ENCODE peak calls at places on chromosome 2, in six cellular contexts. Q is GM12878, H is HepG2, R is GM12892, Y is K562, P is H1. U is an unnamed sample.

GRCh38 chr2:147663964-147664363 is 180.9 kb upstream of the ACVR2A start:
- DNase-seq in Q (no peak), H (no peak), R (no peak), Y (no peak), P (no peak), U (no peak)

GRCh38 chr2:126832038-126832437 is 66.7 kb upstream of the TEX51 start:
- DNase-seq in Q (no peak), H (no peak), R (no peak), Y (no peak), P (no peak), U (no peak)

GRCh38 chr2:219492575-219492974 is 6.1 kb upstream of the GMPPA start:
- DNase-seq in Q (no peak), H (peak; percentile 18), R (no peak), Y (no peak), P (no peak), U (no peak)

GRCh38 chr2:223828314-223828713 is 9.1 kb downstream of the AP1S3 start:
- DNase-seq in Q (no peak), H (no peak), R (no peak), Y (no peak), P (no peak), U (no peak)

GRCh38 chr2:98374958-98375570 is 28.8 kb downstream of the CNGA3 start:
- DNase-seq in Q (no peak), H (no peak), R (no peak), Y (no peak), P (no peak), U (no peak)

GRCh38 chr2:111185496-111186022 is 64.8 kb downstream of the BCL2L11 start:
- DNase-seq in Q (no peak), H (no peak), R (no peak), Y (peak; percentile 22), P (no peak), U (no peak)

GRCh38 chr2:96259497-96259921 is 6.3 kb downstream of the TMEM127 start:
- DNase-seq in Q (no peak), H (peak; percentile 21), R (no peak), Y (no peak), P (no peak), U (no peak)

GRCh38 chr2:220745682-220746081 is 826.4 kb downstream of the EPHA4 start:
- DNase-seq in Q (no peak), H (no peak), R (no peak), Y (no peak), P (no peak), U (no peak)

GRCh38 chr2:233822101-233822771 is 32.1 kb downstream of the HJURP start:
- DNase-seq in Q (no peak), H (no peak), R (no peak), Y (no peak), P (no peak), U (no peak)

GRCh38 chr2:102258025-102258385 is 53.4 kb upstream of the IL1RL1 start:
- DNase-seq in Q (no peak), H (no peak), R (no peak), Y (no peak), P (no peak), U (no peak)

GRCh38 chr2:240986787-240987411 is 11.5 kb upstream of the SNED1 start:
- DNase-seq in Q (no peak), H (no peak), R (no peak), Y (no peak), P (no peak), U (no peak)

GRCh38 chr2:3789246-3789645 is 85.9 kb downstream of the DCDC2C start:
- DNase-seq in Q (no peak), H (no peak), R (no peak), Y (no peak), P (no peak), U (no peak)

GRCh38 chr2:138090330-138090729 is 126.1 kb downstream of the HNMT start:
- DNase-seq in Q (no peak), H (peak; percentile 64), R (peak; percentile 5), Y (peak; percentile 69), P (no peak), U (peak; percentile 14)

GRCh38 chr2:172230783-172231446 is 128.2 kb upstream of the DLX2 start:
- DNase-seq in Q (no peak), H (no peak), R (no peak), Y (no peak), P (no peak), U (no peak)

GRCh38 chr2:221999702-222000101 is 299.1 kb downstream of the PAX3 start:
- DNase-seq in Q (no peak), H (no peak), R (no peak), Y (no peak), P (no peak), U (no peak)

GRCh38 chr2:27249891-27250651 is 12.8 kb downstream of the SLC30A3 start:
- DNase-seq in Q (no peak), H (peak; percentile 68), R (peak; percentile 73), Y (peak; percentile 89), P (peak; percentile 57), U (peak; percentile 80)

GRCh38 chr2:54618646-54619565 is 104.6 kb upstream of the EML6 start:
- DNase-seq in Q (no peak), H (peak; percentile 77), R (no peak), Y (no peak), P (no peak), U (no peak)

GRCh38 chr2:109266998-109267854 is 138.2 kb downstream of the SH3RF3 start:
- DNase-seq in Q (no peak), H (peak; percentile 56), R (no peak), Y (no peak), P (no peak), U (no peak)

GRCh38 chr2:171615071-171615470 is 72.2 kb upstream of the DYNC1I2 start:
- DNase-seq in Q (no peak), H (no peak), R (no peak), Y (no peak), P (no peak), U (no peak)

GRCh38 chr2:48346124-48346536 is 183.8 kb upstream of the STON1 start:
- DNase-seq in Q (no peak), H (peak; percentile 89), R (no peak), Y (peak; percentile 30), P (no peak), U (no peak)

GRCh38 chr2:40803900-40804299 is 352.0 kb upstream of the SLC8A1 start:
- DNase-seq in Q (no peak), H (no peak), R (no peak), Y (no peak), P (no peak), U (no peak)

GRCh38 chr2:101665312-101665711 is 32.2 kb upstream of the MAP4K4 start:
- DNase-seq in Q (no peak), H (no peak), R (no peak), Y (no peak), P (no peak), U (no peak)

GRCh38 chr2:8595821-8596600 is 85.8 kb upstream of the ID2 start:
- DNase-seq in Q (no peak), H (no peak), R (no peak), Y (no peak), P (no peak), U (no peak)

GRCh38 chr2:45912109-45912508 is 260.6 kb downstream of the PRKCE start:
- DNase-seq in Q (no peak), H (peak; percentile 87), R (no peak), Y (no peak), P (no peak), U (no peak)

GRCh38 chr2:8644605-8645175 is 37.2 kb upstream of the ID2 start:
- DNase-seq in Q (no peak), H (no peak), R (no peak), Y (peak; percentile 64), P (no peak), U (no peak)

GRCh38 chr2:161170917-161171594 is 10.8 kb downstream of the TANK start:
- DNase-seq in Q (no peak), H (peak; percentile 6), R (no peak), Y (no peak), P (no peak), U (no peak)

GRCh38 chr2:174568425-174568824 is 29.2 kb downstream of the WIPF1 start:
- DNase-seq in Q (no peak), H (no peak), R (no peak), Y (no peak), P (no peak), U (no peak)

GRCh38 chr2:50849205-50849604 is 182.7 kb downstream of the NRXN1 start:
- DNase-seq in Q (no peak), H (no peak), R (no peak), Y (no peak), P (no peak), U (no peak)

GRCh38 chr2:205769494-205769848 is 87.2 kb downstream of the NRP2 start:
- DNase-seq in Q (no peak), H (no peak), R (no peak), Y (no peak), P (no peak), U (no peak)

GRCh38 chr2:179950391-179950790 is 56.7 kb downstream of the CWC22 start:
- DNase-seq in Q (no peak), H (no peak), R (no peak), Y (no peak), P (no peak), U (no peak)

GRCh38 chr2:5546176-5546575 is 146.0 kb upstream of the SOX11 start:
- DNase-seq in Q (no peak), H (no peak), R (no peak), Y (no peak), P (no peak), U (no peak)
- TF ChIP-seq TAF1 in Q (no peak), H (no peak), R (no peak), Y (no peak), P (no peak), U (no peak)

GRCh38 chr2:10812362-10813084 is at the start of gene PDIA6:
- DNase-seq in Q (peak; percentile 81), H (peak; percentile 94), R (peak; percentile 86), Y (peak; percentile 98), P (peak; percentile 82), U (peak; percentile 88)
- TF ChIP-seq POLR2A in Q (peak; percentile 86), H (peak; percentile 90), R (peak; percentile 79), Y (peak; percentile 70), P (peak; percentile 44), U (peak; percentile 39)

DNA sequence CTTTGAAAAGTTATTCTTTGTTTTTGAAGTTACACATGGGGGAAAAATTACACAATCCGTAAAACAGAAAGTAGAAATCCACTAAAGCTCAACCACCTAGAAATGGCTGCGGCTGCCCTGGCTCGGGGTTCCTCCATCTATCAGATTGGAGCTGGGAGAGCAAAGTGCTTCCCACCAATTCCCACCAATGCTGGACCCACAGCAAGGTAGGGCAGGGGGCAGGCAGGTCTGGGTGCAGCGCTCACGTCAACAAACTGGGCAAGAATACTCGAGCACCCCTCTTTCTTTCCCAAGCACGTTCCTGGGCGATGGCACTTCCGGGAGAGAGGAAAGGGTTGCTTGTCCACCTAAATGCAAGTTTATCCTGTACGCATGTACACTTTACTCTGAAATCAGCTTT is 217.6 kb downstream of the NDUFA10 start:
- DNase-seq in Q (no peak), H (no peak), R (no peak), Y (no peak), P (no peak), U (no peak)
- TF ChIP-seq TAF1 in Q (no peak), H (no peak), R (no peak), Y (no peak), P (no peak), U (no peak)

GRCh38 chr2:60439219-60439974 is 114.1 kb downstream of the BCL11A start:
- DNase-seq in Q (peak; percentile 96), H (no peak), R (peak; percentile 73), Y (peak; percentile 13), P (no peak), U (peak; percentile 63)
- TF ChIP-seq POLR2A in Q (peak; percentile 60), H (no peak), R (peak; percentile 49), Y (no peak), P (no peak), U (no peak)

U was measured in GM12891.